ENCODE peak calls at places on chromosomes 3 and 15, in ten cellular contexts. One of them, this sample, is unnamed. For H3K9me3, the result is how much of the 10 kb centered on the place peaks cover.

GRCh38 chr15:57610130-57610529 is 18.4 kb downstream of the MYZAP start:
- DNase-seq in NT2/D1: no peak
- DNase-seq in neuronal stem cell: no peak
- DNase-seq in HAP-1: peak
- DNase-seq in CD8-positive, alpha-beta memory T cell: no peak
- DNase-seq in ovary: peak
- DNase-seq in fibroblast of lung: peak
- DNase-seq in GM23248: peak
- DNase-seq in lower lobe of right lung: no peak
- DNase-seq in PC-3: peak
- DNase-seq in this sample: no peak

GRCh38 chr3:138862531-138862923 is 27.8 kb upstream of the PIK3CB start:
- DNase-seq in neuronal stem cell: no peak
- DNase-seq in CD8-positive, alpha-beta memory T cell: no peak
- DNase-seq in PC-3: no peak
- DNase-seq in HAP-1: peak
- DNase-seq in fibroblast of lung: no peak
- DNase-seq in ovary: no peak
- DNase-seq in NT2/D1: peak
- DNase-seq in GM23248: peak
- DNase-seq in lower lobe of right lung: no peak
- DNase-seq in this sample: no peak

GRCh38 chr15:59143281-59143680 is 38.3 kb downstream of the CCNB2 start:
- DNase-seq in CD8-positive, alpha-beta memory T cell: no peak
- DNase-seq in NT2/D1: no peak
- DNase-seq in PC-3: no peak
- DNase-seq in HAP-1: no peak
- DNase-seq in fibroblast of lung: no peak
- DNase-seq in GM23248: no peak
- DNase-seq in neuronal stem cell: no peak
- DNase-seq in ovary: no peak
- DNase-seq in lower lobe of right lung: no peak
- DNase-seq in this sample: no peak

GRCh38 chr15:28184166-28184565 is 85.1 kb upstream of the OCA2 start:
- DNase-seq in lower lobe of right lung: no peak
- DNase-seq in GM23248: peak
- DNase-seq in PC-3: no peak
- DNase-seq in ovary: no peak
- DNase-seq in HAP-1: no peak
- DNase-seq in NT2/D1: no peak
- DNase-seq in neuronal stem cell: no peak
- DNase-seq in CD8-positive, alpha-beta memory T cell: no peak
- DNase-seq in fibroblast of lung: peak
- DNase-seq in this sample: no peak

GRCh38 chr3:54433846-54434245 is 311.5 kb downstream of the CACNA2D3 start:
- DNase-seq in fibroblast of lung: no peak
- DNase-seq in HAP-1: peak
- DNase-seq in lower lobe of right lung: no peak
- DNase-seq in GM23248: no peak
- DNase-seq in ovary: no peak
- DNase-seq in CD8-positive, alpha-beta memory T cell: no peak
- DNase-seq in PC-3: peak
- DNase-seq in NT2/D1: peak
- DNase-seq in neuronal stem cell: peak
- DNase-seq in this sample: peak

GRCh38 chr3:33218446-33219174 is at the start of gene SUSD5:
- DNase-seq in fibroblast of lung: peak
- DNase-seq in neuronal stem cell: peak
- DNase-seq in GM23248: peak
- DNase-seq in PC-3: no peak
- DNase-seq in lower lobe of right lung: no peak
- DNase-seq in NT2/D1: peak
- DNase-seq in ovary: no peak
- DNase-seq in CD8-positive, alpha-beta memory T cell: no peak
- DNase-seq in HAP-1: peak
- DNase-seq in this sample: peak

GRCh38 chr3:14238356-14238755 is 59.7 kb downstream of the LSM3 start:
- DNase-seq in lower lobe of right lung: no peak
- DNase-seq in HAP-1: no peak
- DNase-seq in PC-3: no peak
- DNase-seq in neuronal stem cell: no peak
- DNase-seq in ovary: peak
- DNase-seq in GM23248: no peak
- DNase-seq in NT2/D1: no peak
- DNase-seq in CD8-positive, alpha-beta memory T cell: no peak
- DNase-seq in fibroblast of lung: no peak
- DNase-seq in this sample: no peak

GRCh38 chr3:15297592-15298350 is 34.6 kb downstream of the SH3BP5 start:
- DNase-seq in NT2/D1: no peak
- DNase-seq in lower lobe of right lung: no peak
- DNase-seq in fibroblast of lung: no peak
- DNase-seq in PC-3: no peak
- DNase-seq in CD8-positive, alpha-beta memory T cell: no peak
- DNase-seq in neuronal stem cell: no peak
- DNase-seq in ovary: no peak
- DNase-seq in GM23248: no peak
- DNase-seq in HAP-1: no peak
- DNase-seq in this sample: no peak

GRCh38 chr15:65532738-65533051 is 2.4 kb downstream of the HACD3 start:
- DNase-seq in GM23248: peak
- DNase-seq in CD8-positive, alpha-beta memory T cell: no peak
- DNase-seq in HAP-1: peak
- DNase-seq in ovary: no peak
- DNase-seq in PC-3: peak
- DNase-seq in NT2/D1: no peak
- DNase-seq in fibroblast of lung: peak
- DNase-seq in lower lobe of right lung: no peak
- DNase-seq in neuronal stem cell: no peak
- DNase-seq in this sample: no peak

GRCh38 chr3:29515451-29515850 is 234.6 kb downstream of the RBMS3 start:
- DNase-seq in fibroblast of lung: no peak
- DNase-seq in lower lobe of right lung: no peak
- DNase-seq in neuronal stem cell: no peak
- DNase-seq in NT2/D1: peak
- DNase-seq in PC-3: peak
- DNase-seq in HAP-1: peak
- DNase-seq in ovary: no peak
- DNase-seq in CD8-positive, alpha-beta memory T cell: no peak
- DNase-seq in GM23248: peak
- DNase-seq in this sample: peak

DNA sequence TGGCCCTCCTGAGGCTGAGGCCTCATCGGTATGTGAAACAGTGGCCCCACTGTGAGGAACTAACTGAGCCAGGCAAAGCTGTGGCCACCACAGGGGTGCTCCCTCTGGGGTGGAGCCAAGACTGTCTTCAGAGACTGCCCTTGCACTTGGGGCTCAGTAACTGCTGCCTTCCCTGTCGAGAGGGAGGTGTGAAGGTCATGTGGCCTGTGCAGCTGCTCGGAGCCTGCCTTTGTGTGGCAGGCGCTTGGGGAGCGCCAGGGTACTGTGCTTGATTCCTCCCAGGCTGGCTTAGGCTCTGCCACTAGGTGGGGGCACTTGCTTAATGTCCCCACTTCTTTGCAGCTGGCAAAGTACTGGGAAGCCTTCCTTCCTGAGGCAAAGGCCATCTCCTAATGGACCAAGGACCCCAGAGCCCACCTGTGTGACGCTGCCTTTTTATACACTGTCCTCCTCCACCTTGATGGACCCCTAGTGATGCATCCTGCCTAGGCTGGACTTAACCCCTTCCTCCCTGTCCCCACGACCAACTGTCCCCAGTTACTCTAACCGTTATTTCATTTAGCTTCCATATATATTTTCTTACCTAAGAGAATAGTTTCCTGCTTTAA is 14.2 kb upstream of the SNX22 start:
- DNase-seq in ovary: no peak
- DNase-seq in PC-3: no peak
- DNase-seq in fibroblast of lung: no peak
- DNase-seq in NT2/D1: no peak
- DNase-seq in GM23248: no peak
- DNase-seq in CD8-positive, alpha-beta memory T cell: no peak
- DNase-seq in neuronal stem cell: no peak
- DNase-seq in lower lobe of right lung: no peak
- DNase-seq in HAP-1: no peak
- DNase-seq in this sample: no peak
- H3K9me3 ChIP-seq in ovary: under half
- H3K9me3 ChIP-seq in PC-3: under half
- H3K9me3 ChIP-seq in fibroblast of lung: under half
- H3K9me3 ChIP-seq in NT2/D1: under half
- H3K9me3 ChIP-seq in GM23248: under half
- H3K9me3 ChIP-seq in CD8-positive, alpha-beta memory T cell: under half
- H3K9me3 ChIP-seq in neuronal stem cell: under half
- H3K9me3 ChIP-seq in lower lobe of right lung: under half
- H3K9me3 ChIP-seq in HAP-1: under half
- H3K9me3 ChIP-seq in this sample: under half

GRCh38 chr15:96324900-96325299 is 5.6 kb upstream of the NR2F2 start:
- DNase-seq in neuronal stem cell: no peak
- DNase-seq in fibroblast of lung: peak
- DNase-seq in lower lobe of right lung: no peak
- DNase-seq in CD8-positive, alpha-beta memory T cell: no peak
- DNase-seq in NT2/D1: no peak
- DNase-seq in GM23248: no peak
- DNase-seq in ovary: no peak
- DNase-seq in PC-3: no peak
- DNase-seq in HAP-1: no peak
- DNase-seq in this sample: no peak
- H3K4me3 ChIP-seq in neuronal stem cell: no peak
- H3K4me3 ChIP-seq in fibroblast of lung: peak
- H3K4me3 ChIP-seq in lower lobe of right lung: peak
- H3K4me3 ChIP-seq in CD8-positive, alpha-beta memory T cell: no peak
- H3K4me3 ChIP-seq in NT2/D1: no peak
- H3K4me3 ChIP-seq in GM23248: peak
- H3K4me3 ChIP-seq in ovary: peak
- H3K4me3 ChIP-seq in PC-3: peak
- H3K4me3 ChIP-seq in HAP-1: peak
- H3K4me3 ChIP-seq in this sample: no peak

DNA sequence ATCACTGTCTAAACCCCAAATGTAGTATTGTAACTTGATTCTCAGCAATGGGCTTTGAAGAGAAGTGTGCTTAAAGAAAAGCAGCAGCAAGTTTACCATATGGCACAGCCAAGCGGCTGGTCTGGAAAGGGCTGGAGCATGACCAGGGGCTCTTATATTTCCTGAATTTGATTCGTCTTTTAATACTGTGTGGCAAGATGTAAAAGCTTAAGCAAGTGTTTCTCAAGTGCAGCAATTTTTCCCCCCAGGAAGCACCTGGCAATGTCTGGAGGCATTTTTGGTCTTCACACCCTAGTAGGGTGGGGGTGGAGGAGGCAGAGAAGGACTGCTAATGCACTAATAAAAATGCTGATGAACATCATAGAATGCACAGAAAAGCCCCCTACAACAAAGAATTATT is 397.9 kb downstream of the NTRK3 start:
- DNase-seq in CD8-positive, alpha-beta memory T cell: no peak
- DNase-seq in HAP-1: no peak
- DNase-seq in NT2/D1: no peak
- DNase-seq in PC-3: no peak
- DNase-seq in lower lobe of right lung: no peak
- DNase-seq in GM23248: no peak
- DNase-seq in ovary: no peak
- DNase-seq in neuronal stem cell: no peak
- DNase-seq in fibroblast of lung: no peak
- DNase-seq in this sample: no peak
- H3K9me3 ChIP-seq in CD8-positive, alpha-beta memory T cell: under half
- H3K9me3 ChIP-seq in HAP-1: under half
- H3K9me3 ChIP-seq in NT2/D1: under half
- H3K9me3 ChIP-seq in PC-3: under half
- H3K9me3 ChIP-seq in lower lobe of right lung: under half
- H3K9me3 ChIP-seq in GM23248: under half
- H3K9me3 ChIP-seq in ovary: under half
- H3K9me3 ChIP-seq in neuronal stem cell: under half
- H3K9me3 ChIP-seq in fibroblast of lung: under half
- H3K9me3 ChIP-seq in this sample: under half

DNA sequence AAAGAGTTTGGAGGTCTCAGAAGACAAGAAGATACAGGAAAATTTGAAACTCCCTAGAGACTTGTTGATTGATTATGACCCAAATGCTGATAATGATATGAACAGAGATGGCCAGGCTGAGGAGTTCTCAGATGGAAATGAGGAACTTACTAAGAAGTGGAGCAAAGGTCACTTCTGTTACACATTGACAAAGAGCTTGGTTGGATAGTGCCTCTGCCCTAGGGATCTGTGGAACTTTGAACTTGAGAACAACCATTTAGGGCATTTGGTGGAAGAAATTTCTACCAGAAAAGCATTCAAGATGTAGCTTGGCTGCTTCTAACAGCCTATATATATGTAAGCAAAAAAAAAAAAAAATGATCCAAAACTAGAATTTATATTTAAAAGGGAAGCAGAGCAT is 48.9 kb upstream of the NAALADL2 start:
- DNase-seq in ovary: no peak
- DNase-seq in GM23248: no peak
- DNase-seq in neuronal stem cell: no peak
- DNase-seq in NT2/D1: no peak
- DNase-seq in CD8-positive, alpha-beta memory T cell: no peak
- DNase-seq in HAP-1: no peak
- DNase-seq in fibroblast of lung: no peak
- DNase-seq in PC-3: no peak
- DNase-seq in lower lobe of right lung: no peak
- DNase-seq in this sample: no peak
- H3K4me3 ChIP-seq in ovary: no peak
- H3K4me3 ChIP-seq in GM23248: no peak
- H3K4me3 ChIP-seq in neuronal stem cell: no peak
- H3K4me3 ChIP-seq in NT2/D1: no peak
- H3K4me3 ChIP-seq in CD8-positive, alpha-beta memory T cell: no peak
- H3K4me3 ChIP-seq in HAP-1: no peak
- H3K4me3 ChIP-seq in fibroblast of lung: no peak
- H3K4me3 ChIP-seq in PC-3: no peak
- H3K4me3 ChIP-seq in lower lobe of right lung: no peak
- H3K4me3 ChIP-seq in this sample: no peak

GRCh38 chr15:26224266-26224665 is 361.1 kb upstream of the ATP10A start:
- DNase-seq in fibroblast of lung: no peak
- DNase-seq in neuronal stem cell: no peak
- DNase-seq in CD8-positive, alpha-beta memory T cell: no peak
- DNase-seq in lower lobe of right lung: no peak
- DNase-seq in ovary: no peak
- DNase-seq in GM23248: no peak
- DNase-seq in HAP-1: no peak
- DNase-seq in PC-3: no peak
- DNase-seq in NT2/D1: no peak
- DNase-seq in this sample: no peak

GRCh38 chr15:26222781-26223180 is 359.7 kb upstream of the ATP10A start:
- DNase-seq in neuronal stem cell: no peak
- DNase-seq in lower lobe of right lung: no peak
- DNase-seq in ovary: no peak
- DNase-seq in GM23248: no peak
- DNase-seq in PC-3: no peak
- DNase-seq in HAP-1: no peak
- DNase-seq in CD8-positive, alpha-beta memory T cell: no peak
- DNase-seq in fibroblast of lung: no peak
- DNase-seq in NT2/D1: no peak
- DNase-seq in this sample: no peak

DNA sequence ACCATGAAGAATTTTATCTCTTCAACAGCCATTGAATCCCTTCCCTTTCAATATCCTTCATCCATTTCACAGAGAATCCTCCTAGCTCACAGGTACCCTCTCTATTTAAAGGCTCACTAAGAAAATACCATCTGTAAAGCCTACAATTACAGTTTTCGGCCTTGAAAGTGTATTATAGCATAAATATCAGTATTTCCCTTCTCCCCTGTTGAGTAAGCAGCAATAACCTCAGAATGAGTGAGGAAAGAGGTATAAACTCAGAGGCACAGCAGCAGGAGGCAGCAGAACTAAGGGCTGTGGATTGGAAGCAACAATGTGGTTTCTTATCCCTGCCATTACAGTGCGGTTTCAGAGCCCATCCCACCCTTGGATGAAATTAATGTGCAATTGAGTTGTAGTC is 360.6 kb upstream of the ATP10A start:
- DNase-seq in lower lobe of right lung: no peak
- DNase-seq in CD8-positive, alpha-beta memory T cell: no peak
- DNase-seq in PC-3: no peak
- DNase-seq in NT2/D1: no peak
- DNase-seq in neuronal stem cell: no peak
- DNase-seq in GM23248: no peak
- DNase-seq in HAP-1: no peak
- DNase-seq in fibroblast of lung: no peak
- DNase-seq in ovary: no peak
- DNase-seq in this sample: no peak
- H3K9me3 ChIP-seq in lower lobe of right lung: under half
- H3K9me3 ChIP-seq in CD8-positive, alpha-beta memory T cell: under half
- H3K9me3 ChIP-seq in PC-3: under half
- H3K9me3 ChIP-seq in NT2/D1: under half
- H3K9me3 ChIP-seq in neuronal stem cell: under half
- H3K9me3 ChIP-seq in GM23248: under half
- H3K9me3 ChIP-seq in HAP-1: under half
- H3K9me3 ChIP-seq in fibroblast of lung: under half
- H3K9me3 ChIP-seq in ovary: under half
- H3K9me3 ChIP-seq in this sample: under half

This sample was measured in iPS DF 6.9.